ENCODE peak calls at places on chromosome 14, in five cellular contexts. U, B, K, S and X are unnamed samples.

GRCh38 chr14:79513446-79513845 is 697.9 kb downstream of the DIO2 start:
- DNase-seq in U (no peak), S (no peak), K (no peak), B (no peak), X (no peak)

GRCh38 chr14:51563560-51563959 is 88.2 kb upstream of the FRMD6 start:
- DNase-seq in K (no peak), B (no peak), U (no peak), S (no peak), X (no peak)

GRCh38 chr14:61315288-61315687 is 6.1 kb upstream of the PRKCH start:
- DNase-seq in B (no peak), U (no peak), K (no peak), S (no peak), X (no peak)

GRCh38 chr14:46580941-46581671 is 70.5 kb downstream of the RPL10L start:
- DNase-seq in B (peak; percentile 14), S (no peak), K (peak; percentile 16), U (no peak), X (no peak)

GRCh38 chr14:53741379-53742225 is 215.0 kb downstream of the BMP4 start:
- DNase-seq in U (no peak), B (no peak), K (no peak), S (no peak), X (no peak)

GRCh38 chr14:28656704-28657255 is 109.8 kb upstream of the FOXG1 start:
- DNase-seq in B (no peak), S (no peak), U (no peak), K (no peak), X (no peak)

GRCh38 chr14:54502602-54503001 is 7.1 kb upstream of the CGRRF1 start:
- DNase-seq in B (no peak), K (no peak), U (no peak), S (no peak), X (no peak)

GRCh38 chr14:72961579-72962335 is 35.5 kb downstream of the DCAF4 start:
- DNase-seq in B (no peak), U (no peak), S (no peak), K (no peak), X (no peak)

GRCh38 chr14:101223561-101224162 is 320.1 kb upstream of the RTL1 start:
- DNase-seq in B (no peak), U (no peak), S (no peak), K (no peak), X (peak; percentile 49)

GRCh38 chr14:67517083-67517482 is 16.0 kb upstream of the PLEKHH1 start:
- DNase-seq in B (peak; percentile 25), K (no peak), S (peak; percentile 56), U (no peak), X (peak; percentile 69)

GRCh38 chr14:100972134-100972905 is 68.8 kb upstream of the RTL1 start:
- DNase-seq in B (no peak), K (no peak), U (no peak), S (no peak), X (no peak)

GRCh38 chr14:65373671-65374039 is 38.9 kb upstream of the FUT8 start:
- DNase-seq in U (no peak), S (peak; percentile 29), B (no peak), K (no peak), X (no peak)

GRCh38 chr14:101836131-101836530 is 74.6 kb downstream of the PPP2R5C start:
- DNase-seq in S (no peak), K (no peak), U (no peak), B (no peak), X (peak; percentile 69)

GRCh38 chr14:79749051-79749450 is 462.3 kb downstream of the DIO2 start:
- DNase-seq in K (no peak), S (no peak), B (no peak), U (no peak), X (no peak)

GRCh38 chr14:101781240-101782061 is 19.9 kb downstream of the PPP2R5C start:
- DNase-seq in S (no peak), U (no peak), K (no peak), B (no peak), X (no peak)

GRCh38 chr14:76091036-76091435 is 60.7 kb upstream of the GPATCH2L start:
- DNase-seq in U (peak; percentile 91), S (no peak), B (no peak), K (peak; percentile 15), X (peak; percentile 78)

GRCh38 chr14:65927871-65928270 is 515.3 kb downstream of the FUT8 start:
- DNase-seq in U (no peak), S (peak; percentile 47), K (no peak), B (peak; percentile 37), X (no peak)

GRCh38 chr14:53064461-53064860 is 88.7 kb downstream of the DDHD1 start:
- DNase-seq in K (no peak), S (no peak), B (no peak), U (no peak), X (no peak)

GRCh38 chr14:98498019-98498885 is 773.7 kb downstream of the BCL11B start:
- DNase-seq in K (no peak), B (no peak), U (no peak), S (no peak), X (no peak)

GRCh38 chr14:103552811-103553210 is 9.6 kb downstream of the BAG5 start:
- DNase-seq in S (no peak), B (peak; percentile 6), K (no peak), U (no peak), X (no peak)

GRCh38 chr14:94345344-94346072 is 22.4 kb upstream of the SERPINA6 start:
- DNase-seq in S (no peak), K (peak; percentile 68), U (no peak), B (no peak), X (no peak)

GRCh38 chr14:28754209-28754985 is 12.2 kb upstream of the FOXG1 start:
- DNase-seq in S (no peak), B (no peak), K (peak; percentile 77), U (no peak), X (no peak)

GRCh38 chr14:49641697-49642129 is 6.7 kb upstream of the DNAAF2 start:
- DNase-seq in S (peak; percentile 75), K (peak; percentile 96), U (no peak), B (peak; percentile 78), X (no peak)

GRCh38 chr14:37583358-37584210 is 11.5 kb downstream of the FOXA1 start:
- DNase-seq in U (no peak), S (no peak), K (peak; percentile 54), B (peak; percentile 48), X (no peak)

GRCh38 chr14:36773136-36773540 is 111.5 kb downstream of the PAX9 start:
- DNase-seq in B (no peak), U (no peak), S (no peak), K (peak; percentile 51), X (no peak)

GRCh38 chr14:65438266-65438933 is 25.9 kb downstream of the FUT8 start:
- DNase-seq in S (no peak), K (no peak), U (no peak), B (no peak), X (no peak)

GRCh38 chr14:73452341-73453191 is 5.8 kb downstream of the NUMB start:
- DNase-seq in K (no peak), S (no peak), B (no peak), U (no peak), X (no peak)

GRCh38 chr14:90397401-90398314 is 829 bp downstream of the CALM1 start:
- DNase-seq in B (peak; percentile 66), U (no peak), S (peak; percentile 51), K (peak; percentile 34), X (peak; percentile 81)

GRCh38 chr14:59332727-59333126 is 132.5 kb downstream of the GPR135 start:
- DNase-seq in U (no peak), S (no peak), K (no peak), B (no peak), X (no peak)

DNA sequence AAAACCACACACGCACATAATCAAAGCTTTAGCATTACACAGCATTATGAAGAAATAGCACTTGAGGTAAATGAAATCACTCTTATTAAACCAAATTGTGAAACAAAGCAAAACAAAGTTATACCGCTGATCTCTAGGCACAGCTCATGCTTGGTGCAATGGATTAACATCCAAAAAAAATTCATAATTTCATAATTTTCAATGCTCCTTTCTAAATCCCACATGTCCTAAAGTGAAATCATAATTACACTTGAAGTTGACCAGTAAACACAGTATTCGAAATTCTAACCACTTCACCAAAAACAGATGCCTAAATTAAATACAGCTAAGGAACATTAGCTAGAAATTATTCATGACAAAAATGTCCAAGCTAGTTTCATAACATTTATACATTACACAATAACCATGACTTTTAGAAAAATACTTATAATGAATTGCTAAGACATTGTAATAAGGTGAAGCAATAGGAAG is 1.5 kb downstream of the MLH3 start:
- DNase-seq in U (no peak), K (no peak), S (no peak), B (no peak), X (no peak)
- TF ChIP-seq EP300 in U (no peak), K (no peak), S (no peak), B (no peak), X (no peak)

GRCh38 chr14:104708606-104709268 is 15.3 kb upstream of the ADSS1 start:
- DNase-seq in S (peak; percentile 81), U (no peak), B (peak; percentile 78), K (peak; percentile 35), X (no peak)
- TF ChIP-seq POLR2AphosphoS5 in S (no peak), U (no peak), B (peak; percentile 54), K (no peak), X (no peak)

GRCh38 chr14:32206552-32206951 is 3.5 kb upstream of the RNU6-8 start:
- DNase-seq in U (no peak), S (no peak), B (no peak), K (no peak), X (no peak)

GRCh38 chr14:32208490-32208889 is 5.4 kb upstream of the RNU6-8 start:
- DNase-seq in B (no peak), S (no peak), K (no peak), U (no peak), X (no peak)

GRCh38 chr14:32203928-32204357 is 874 bp upstream of the RNU6-8 start:
- DNase-seq in K (peak; percentile 31), B (peak; percentile 38), U (no peak), S (no peak), X (peak; percentile 64)

GRCh38 chr14:32205554-32205953 is 2.5 kb upstream of the RNU6-8 start:
- DNase-seq in K (no peak), S (no peak), B (no peak), U (no peak), X (no peak)

DNA sequence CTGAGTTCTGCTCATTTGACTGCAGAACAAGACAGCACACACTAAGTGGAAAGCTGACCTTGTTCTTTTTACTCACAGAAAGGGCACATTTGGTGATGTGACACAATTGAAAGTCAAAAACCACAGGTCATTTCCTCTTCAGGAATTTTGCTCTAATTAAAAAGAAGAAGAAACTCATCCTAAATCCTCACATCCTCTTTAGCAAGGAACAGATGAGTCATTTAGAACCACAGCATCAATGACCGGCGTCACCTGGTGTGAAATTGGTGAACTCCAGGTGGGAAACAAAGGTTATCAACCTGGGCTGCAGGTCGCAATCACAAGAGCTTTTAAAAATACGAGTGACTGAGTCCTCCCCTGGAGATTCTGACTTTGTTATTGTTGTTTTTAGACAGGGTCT is 2.9 kb upstream of the RNU6-8 start:
- DNase-seq in K (no peak), B (peak; percentile 18), U (no peak), S (no peak), X (no peak)
- TF ChIP-seq EP300 in K (no peak), B (no peak), U (no peak), S (no peak), X (no peak)

DNA sequence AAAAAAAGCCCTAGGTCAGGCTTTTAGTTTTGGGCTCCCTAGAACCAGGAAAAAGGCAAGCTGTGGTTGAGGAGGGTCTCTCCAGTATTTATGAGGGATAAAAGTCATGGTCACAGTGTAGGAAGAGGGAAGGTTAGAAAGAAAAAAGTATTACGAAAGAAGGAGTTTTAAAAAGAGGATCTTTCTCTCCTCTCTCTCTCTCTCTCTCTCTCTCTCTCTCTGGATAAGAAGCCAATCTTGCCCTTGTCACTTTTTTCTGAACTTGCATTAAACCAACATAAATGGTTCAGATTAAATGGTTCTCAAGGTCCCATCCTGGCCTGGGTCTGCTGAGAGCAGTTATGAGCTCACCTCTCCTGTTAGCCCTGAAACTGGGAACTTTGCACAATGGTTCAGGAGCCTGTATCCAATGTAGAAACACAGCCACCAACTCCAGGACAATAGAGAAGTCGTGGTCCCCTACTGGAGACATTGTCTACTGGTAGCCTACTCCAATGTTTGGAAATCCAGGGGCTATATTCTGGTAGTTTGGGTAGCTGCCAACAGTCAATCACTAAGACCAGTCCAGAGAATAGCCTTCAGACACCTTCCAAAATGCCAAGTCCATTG is 131.9 kb downstream of the DAD1 start:
- DNase-seq in B (no peak), K (no peak), S (no peak), U (no peak), X (no peak)
- TF ChIP-seq POLR2AphosphoS5 in B (no peak), K (no peak), S (no peak), U (no peak), X (no peak)